ENCODE peak calls at places on chromosomes 5 and 9, in six cellular contexts. One of them, this sample, is unnamed.
A peak's percentile ranks its signal among the peaks of the same experiment; 100 is the strongest.

GRCh38 chr5:4144608-4145007 is 549.0 kb downstream of the IRX1 start:
- DNase-seq in iris pigment epithelial cell: no peak
- DNase-seq in HTR-8/SVneo: no peak
- DNase-seq in AG20443: no peak
- DNase-seq in activated T-helper 2 cell treated with anti-CD3 and anti-CD28 coated beads, Interferon-gamma antibody, Interleukin-2, Interleukin-4, amounts not matched to agents 10 μg/mL and 5 μg/mL and 100 μg/mL, durations not matched to agents 14 hours and 24 hours and 36 hours: no peak
- DNase-seq in stomach: no peak
- DNase-seq in this sample: no peak

GRCh38 chr5:134539732-134540131 is 14.3 kb downstream of the JADE2 start:
- DNase-seq in HTR-8/SVneo: no peak
- DNase-seq in activated T-helper 2 cell treated with anti-CD3 and anti-CD28 coated beads, Interferon-gamma antibody, Interleukin-2, Interleukin-4, amounts not matched to agents 10 μg/mL and 5 μg/mL and 100 μg/mL, durations not matched to agents 14 hours and 24 hours and 36 hours: no peak
- DNase-seq in iris pigment epithelial cell: no peak
- DNase-seq in stomach: no peak
- DNase-seq in AG20443: no peak
- DNase-seq in this sample: no peak

GRCh38 chr9:2128611-2129010 is 113.5 kb downstream of the SMARCA2 start:
- DNase-seq in AG20443: no peak
- DNase-seq in HTR-8/SVneo: no peak
- DNase-seq in stomach: no peak
- DNase-seq in iris pigment epithelial cell: no peak
- DNase-seq in activated T-helper 2 cell treated with anti-CD3 and anti-CD28 coated beads, Interferon-gamma antibody, Interleukin-2, Interleukin-4, amounts not matched to agents 10 μg/mL and 5 μg/mL and 100 μg/mL, durations not matched to agents 14 hours and 24 hours and 36 hours: no peak
- DNase-seq in this sample: no peak

GRCh38 chr9:99356512-99356971 is 134.5 kb downstream of the SEC61B start:
- DNase-seq in iris pigment epithelial cell: no peak
- DNase-seq in activated T-helper 2 cell treated with anti-CD3 and anti-CD28 coated beads, Interferon-gamma antibody, Interleukin-2, Interleukin-4, amounts not matched to agents 10 μg/mL and 5 μg/mL and 100 μg/mL, durations not matched to agents 14 hours and 24 hours and 36 hours: no peak
- DNase-seq in HTR-8/SVneo: no peak
- DNase-seq in AG20443: peak; percentile 57
- DNase-seq in stomach: no peak
- DNase-seq in this sample: no peak

GRCh38 chr5:143143973-143144372 is 259.5 kb downstream of the NR3C1 start:
- DNase-seq in iris pigment epithelial cell: peak; percentile 76
- DNase-seq in stomach: no peak
- DNase-seq in activated T-helper 2 cell treated with anti-CD3 and anti-CD28 coated beads, Interferon-gamma antibody, Interleukin-2, Interleukin-4, amounts not matched to agents 10 μg/mL and 5 μg/mL and 100 μg/mL, durations not matched to agents 14 hours and 24 hours and 36 hours: no peak
- DNase-seq in HTR-8/SVneo: no peak
- DNase-seq in AG20443: peak; percentile 39
- DNase-seq in this sample: no peak

GRCh38 chr5:52801329-52801728 is 13.6 kb downstream of the ITGA1 start:
- DNase-seq in iris pigment epithelial cell: peak; percentile 55
- DNase-seq in activated T-helper 2 cell treated with anti-CD3 and anti-CD28 coated beads, Interferon-gamma antibody, Interleukin-2, Interleukin-4, amounts not matched to agents 10 μg/mL and 5 μg/mL and 100 μg/mL, durations not matched to agents 14 hours and 24 hours and 36 hours: no peak
- DNase-seq in stomach: no peak
- DNase-seq in HTR-8/SVneo: no peak
- DNase-seq in AG20443: no peak
- DNase-seq in this sample: no peak

GRCh38 chr5:76457685-76458491 is 54.8 kb downstream of the IQGAP2 start:
- DNase-seq in AG20443: no peak
- DNase-seq in activated T-helper 2 cell treated with anti-CD3 and anti-CD28 coated beads, Interferon-gamma antibody, Interleukin-2, Interleukin-4, amounts not matched to agents 10 μg/mL and 5 μg/mL and 100 μg/mL, durations not matched to agents 14 hours and 24 hours and 36 hours: no peak
- DNase-seq in iris pigment epithelial cell: peak; percentile 82
- DNase-seq in HTR-8/SVneo: no peak
- DNase-seq in stomach: no peak
- DNase-seq in this sample: no peak

GRCh38 chr5:147763791-147764525 is 18.6 kb downstream of the JAKMIP2 start:
- DNase-seq in activated T-helper 2 cell treated with anti-CD3 and anti-CD28 coated beads, Interferon-gamma antibody, Interleukin-2, Interleukin-4, amounts not matched to agents 10 μg/mL and 5 μg/mL and 100 μg/mL, durations not matched to agents 14 hours and 24 hours and 36 hours: no peak
- DNase-seq in AG20443: peak; percentile 35
- DNase-seq in HTR-8/SVneo: no peak
- DNase-seq in iris pigment epithelial cell: peak; percentile 90
- DNase-seq in stomach: no peak
- DNase-seq in this sample: no peak

GRCh38 chr5:94893404-94894145 is 275.1 kb downstream of the SLF1 start:
- DNase-seq in AG20443: peak; percentile 16
- DNase-seq in iris pigment epithelial cell: peak; percentile 35
- DNase-seq in activated T-helper 2 cell treated with anti-CD3 and anti-CD28 coated beads, Interferon-gamma antibody, Interleukin-2, Interleukin-4, amounts not matched to agents 10 μg/mL and 5 μg/mL and 100 μg/mL, durations not matched to agents 14 hours and 24 hours and 36 hours: no peak
- DNase-seq in stomach: no peak
- DNase-seq in HTR-8/SVneo: peak; percentile 4
- DNase-seq in this sample: peak; percentile 12

GRCh38 chr9:88791105-88791805 is 200.0 kb upstream of the S1PR3 start:
- DNase-seq in stomach: no peak
- DNase-seq in AG20443: peak; percentile 82
- DNase-seq in HTR-8/SVneo: no peak
- DNase-seq in activated T-helper 2 cell treated with anti-CD3 and anti-CD28 coated beads, Interferon-gamma antibody, Interleukin-2, Interleukin-4, amounts not matched to agents 10 μg/mL and 5 μg/mL and 100 μg/mL, durations not matched to agents 14 hours and 24 hours and 36 hours: no peak
- DNase-seq in iris pigment epithelial cell: peak; percentile 97
- DNase-seq in this sample: no peak

GRCh38 chr5:37501152-37501551 is 122.0 kb downstream of the WDR70 start:
- DNase-seq in stomach: no peak
- DNase-seq in iris pigment epithelial cell: peak; percentile 20
- DNase-seq in HTR-8/SVneo: no peak
- DNase-seq in AG20443: no peak
- DNase-seq in activated T-helper 2 cell treated with anti-CD3 and anti-CD28 coated beads, Interferon-gamma antibody, Interleukin-2, Interleukin-4, amounts not matched to agents 10 μg/mL and 5 μg/mL and 100 μg/mL, durations not matched to agents 14 hours and 24 hours and 36 hours: no peak
- DNase-seq in this sample: peak; percentile 7

GRCh38 chr9:130243015-130243881 is 22.3 kb upstream of the HMCN2 start:
- DNase-seq in activated T-helper 2 cell treated with anti-CD3 and anti-CD28 coated beads, Interferon-gamma antibody, Interleukin-2, Interleukin-4, amounts not matched to agents 10 μg/mL and 5 μg/mL and 100 μg/mL, durations not matched to agents 14 hours and 24 hours and 36 hours: peak; percentile 73
- DNase-seq in HTR-8/SVneo: peak; percentile 66
- DNase-seq in AG20443: peak; percentile 84
- DNase-seq in stomach: peak; percentile 82
- DNase-seq in iris pigment epithelial cell: no peak
- DNase-seq in this sample: peak; percentile 79

GRCh38 chr9:135130266-135130976 is 43.0 kb downstream of the OLFM1 start:
- DNase-seq in stomach: peak; percentile 59
- DNase-seq in activated T-helper 2 cell treated with anti-CD3 and anti-CD28 coated beads, Interferon-gamma antibody, Interleukin-2, Interleukin-4, amounts not matched to agents 10 μg/mL and 5 μg/mL and 100 μg/mL, durations not matched to agents 14 hours and 24 hours and 36 hours: no peak
- DNase-seq in iris pigment epithelial cell: no peak
- DNase-seq in HTR-8/SVneo: no peak
- DNase-seq in AG20443: no peak
- DNase-seq in this sample: peak; percentile 67

GRCh38 chr5:3258050-3258449 is 337.6 kb upstream of the IRX1 start:
- DNase-seq in activated T-helper 2 cell treated with anti-CD3 and anti-CD28 coated beads, Interferon-gamma antibody, Interleukin-2, Interleukin-4, amounts not matched to agents 10 μg/mL and 5 μg/mL and 100 μg/mL, durations not matched to agents 14 hours and 24 hours and 36 hours: no peak
- DNase-seq in stomach: no peak
- DNase-seq in AG20443: no peak
- DNase-seq in iris pigment epithelial cell: no peak
- DNase-seq in HTR-8/SVneo: no peak
- DNase-seq in this sample: no peak

GRCh38 chr5:169416583-169417196 is 115.8 kb upstream of the SLIT3 start:
- DNase-seq in AG20443: peak; percentile 93
- DNase-seq in stomach: no peak
- DNase-seq in activated T-helper 2 cell treated with anti-CD3 and anti-CD28 coated beads, Interferon-gamma antibody, Interleukin-2, Interleukin-4, amounts not matched to agents 10 μg/mL and 5 μg/mL and 100 μg/mL, durations not matched to agents 14 hours and 24 hours and 36 hours: no peak
- DNase-seq in iris pigment epithelial cell: peak; percentile 90
- DNase-seq in HTR-8/SVneo: peak; percentile 21
- DNase-seq in this sample: no peak

GRCh38 chr5:82815871-82816270 is 261.3 kb downstream of the TMEM167A start:
- DNase-seq in AG20443: no peak
- DNase-seq in HTR-8/SVneo: no peak
- DNase-seq in iris pigment epithelial cell: peak; percentile 80
- DNase-seq in activated T-helper 2 cell treated with anti-CD3 and anti-CD28 coated beads, Interferon-gamma antibody, Interleukin-2, Interleukin-4, amounts not matched to agents 10 μg/mL and 5 μg/mL and 100 μg/mL, durations not matched to agents 14 hours and 24 hours and 36 hours: no peak
- DNase-seq in stomach: no peak
- DNase-seq in this sample: no peak

GRCh38 chr5:6718161-6718681 is 5.0 kb downstream of the TENT4A start:
- DNase-seq in activated T-helper 2 cell treated with anti-CD3 and anti-CD28 coated beads, Interferon-gamma antibody, Interleukin-2, Interleukin-4, amounts not matched to agents 10 μg/mL and 5 μg/mL and 100 μg/mL, durations not matched to agents 14 hours and 24 hours and 36 hours: no peak
- DNase-seq in HTR-8/SVneo: no peak
- DNase-seq in iris pigment epithelial cell: no peak
- DNase-seq in stomach: no peak
- DNase-seq in AG20443: no peak
- DNase-seq in this sample: no peak

GRCh38 chr9:89278997-89279739 is 31.8 kb upstream of the CKS2 start:
- DNase-seq in HTR-8/SVneo: peak; percentile 32
- DNase-seq in AG20443: peak; percentile 59
- DNase-seq in stomach: no peak
- DNase-seq in iris pigment epithelial cell: peak; percentile 77
- DNase-seq in activated T-helper 2 cell treated with anti-CD3 and anti-CD28 coated beads, Interferon-gamma antibody, Interleukin-2, Interleukin-4, amounts not matched to agents 10 μg/mL and 5 μg/mL and 100 μg/mL, durations not matched to agents 14 hours and 24 hours and 36 hours: no peak
- DNase-seq in this sample: peak; percentile 41

GRCh38 chr9:70260007-70260443 is 1.2 kb downstream of the SMC5 start:
- DNase-seq in iris pigment epithelial cell: no peak
- DNase-seq in stomach: no peak
- DNase-seq in activated T-helper 2 cell treated with anti-CD3 and anti-CD28 coated beads, Interferon-gamma antibody, Interleukin-2, Interleukin-4, amounts not matched to agents 10 μg/mL and 5 μg/mL and 100 μg/mL, durations not matched to agents 14 hours and 24 hours and 36 hours: no peak
- DNase-seq in HTR-8/SVneo: no peak
- DNase-seq in AG20443: no peak
- DNase-seq in this sample: peak; percentile 9

GRCh38 chr9:114116061-114116747 is 17.1 kb upstream of the KIF12 start:
- DNase-seq in stomach: no peak
- DNase-seq in activated T-helper 2 cell treated with anti-CD3 and anti-CD28 coated beads, Interferon-gamma antibody, Interleukin-2, Interleukin-4, amounts not matched to agents 10 μg/mL and 5 μg/mL and 100 μg/mL, durations not matched to agents 14 hours and 24 hours and 36 hours: no peak
- DNase-seq in AG20443: no peak
- DNase-seq in iris pigment epithelial cell: no peak
- DNase-seq in HTR-8/SVneo: no peak
- DNase-seq in this sample: no peak

GRCh38 chr5:127367912-127368468 is 77.4 kb downstream of the MEGF10 start:
- DNase-seq in AG20443: no peak
- DNase-seq in iris pigment epithelial cell: no peak
- DNase-seq in activated T-helper 2 cell treated with anti-CD3 and anti-CD28 coated beads, Interferon-gamma antibody, Interleukin-2, Interleukin-4, amounts not matched to agents 10 μg/mL and 5 μg/mL and 100 μg/mL, durations not matched to agents 14 hours and 24 hours and 36 hours: no peak
- DNase-seq in stomach: no peak
- DNase-seq in HTR-8/SVneo: no peak
- DNase-seq in this sample: no peak

GRCh38 chr9:122051401-122052346 is 41.4 kb downstream of the TTLL11 start:
- DNase-seq in stomach: no peak
- DNase-seq in iris pigment epithelial cell: peak; percentile 69
- DNase-seq in HTR-8/SVneo: no peak
- DNase-seq in activated T-helper 2 cell treated with anti-CD3 and anti-CD28 coated beads, Interferon-gamma antibody, Interleukin-2, Interleukin-4, amounts not matched to agents 10 μg/mL and 5 μg/mL and 100 μg/mL, durations not matched to agents 14 hours and 24 hours and 36 hours: no peak
- DNase-seq in AG20443: peak; percentile 53
- DNase-seq in this sample: no peak

GRCh38 chr9:107683566-107683965 is 194.0 kb upstream of the KLF4 start:
- DNase-seq in HTR-8/SVneo: no peak
- DNase-seq in iris pigment epithelial cell: no peak
- DNase-seq in activated T-helper 2 cell treated with anti-CD3 and anti-CD28 coated beads, Interferon-gamma antibody, Interleukin-2, Interleukin-4, amounts not matched to agents 10 μg/mL and 5 μg/mL and 100 μg/mL, durations not matched to agents 14 hours and 24 hours and 36 hours: no peak
- DNase-seq in stomach: no peak
- DNase-seq in AG20443: no peak
- DNase-seq in this sample: no peak

GRCh38 chr9:13688990-13689600 is 409.6 kb upstream of the MPDZ start:
- DNase-seq in AG20443: no peak
- DNase-seq in HTR-8/SVneo: no peak
- DNase-seq in activated T-helper 2 cell treated with anti-CD3 and anti-CD28 coated beads, Interferon-gamma antibody, Interleukin-2, Interleukin-4, amounts not matched to agents 10 μg/mL and 5 μg/mL and 100 μg/mL, durations not matched to agents 14 hours and 24 hours and 36 hours: no peak
- DNase-seq in stomach: no peak
- DNase-seq in iris pigment epithelial cell: peak; percentile 24
- DNase-seq in this sample: no peak

GRCh38 chr5:36305571-36306326 is 4.0 kb upstream of the RANBP3L start:
- DNase-seq in HTR-8/SVneo: peak; percentile 51
- DNase-seq in iris pigment epithelial cell: peak; percentile 43
- DNase-seq in AG20443: peak; percentile 70
- DNase-seq in activated T-helper 2 cell treated with anti-CD3 and anti-CD28 coated beads, Interferon-gamma antibody, Interleukin-2, Interleukin-4, amounts not matched to agents 10 μg/mL and 5 μg/mL and 100 μg/mL, durations not matched to agents 14 hours and 24 hours and 36 hours: no peak
- DNase-seq in stomach: peak; percentile 57
- DNase-seq in this sample: peak; percentile 36

GRCh38 chr5:171586436-171586835 is 167.0 kb downstream of the FGF18 start:
- DNase-seq in AG20443: no peak
- DNase-seq in stomach: no peak
- DNase-seq in HTR-8/SVneo: no peak
- DNase-seq in iris pigment epithelial cell: no peak
- DNase-seq in activated T-helper 2 cell treated with anti-CD3 and anti-CD28 coated beads, Interferon-gamma antibody, Interleukin-2, Interleukin-4, amounts not matched to agents 10 μg/mL and 5 μg/mL and 100 μg/mL, durations not matched to agents 14 hours and 24 hours and 36 hours: no peak
- DNase-seq in this sample: peak; percentile 19

This sample was measured in A549.